ENCODE peak calls at places on chromosomes 11 and 22, in four cellular contexts. M, Y, G and F are unnamed samples.

GRCh38 chr11:65557280-65558001 is 718 bp downstream of the LTBP3 start:
- DNase-seq in M (no peak), Y (no peak), G (no peak), F (no peak)

GRCh38 chr11:969651-970205 is 44.1 kb downstream of the AP2A2 start:
- DNase-seq in M (no peak), Y (no peak), G (no peak), F (no peak)

GRCh38 chr11:77302752-77303151 is 1.3 kb upstream of the GDPD4 start:
- DNase-seq in M (no peak), Y (no peak), G (no peak), F (no peak)

GRCh38 chr11:105181521-105181920 is 42.0 kb upstream of the CARD18 start:
- DNase-seq in M (no peak), Y (no peak), G (peak), F (no peak)

GRCh38 chr22:21703684-21704316 is 31.8 kb downstream of the YPEL1 start:
- DNase-seq in M (no peak), Y (no peak), G (no peak), F (no peak)

GRCh38 chr11:108584973-108585372 is 8.6 kb downstream of the EXPH5 start:
- DNase-seq in M (no peak), Y (no peak), G (no peak), F (no peak)

GRCh38 chr11:76617553-76618265 is 52.8 kb downstream of the LRRC32 start:
- DNase-seq in M (no peak), Y (no peak), G (no peak), F (no peak)

GRCh38 chr11:120385110-120385509 is 48.9 kb downstream of the ARHGEF12 start:
- DNase-seq in M (no peak), Y (no peak), G (peak), F (no peak)

GRCh38 chr22:23849009-23850006 is 8.4 kb upstream of the SLC2A11 start:
- DNase-seq in M (peak), Y (peak), G (peak), F (peak)

GRCh38 chr22:33787645-33788456 is 132.4 kb downstream of the LARGE1 start:
- DNase-seq in M (no peak), Y (no peak), G (no peak), F (no peak)

GRCh38 chr11:126480410-126481302 is 125.2 kb downstream of the ST3GAL4 start:
- DNase-seq in M (peak), Y (peak), G (peak), F (peak)

GRCh38 chr22:38033522-38034277 is 23.5 kb upstream of the PICK1 start:
- DNase-seq in M (no peak), Y (no peak), G (no peak), F (no peak)

DNA sequence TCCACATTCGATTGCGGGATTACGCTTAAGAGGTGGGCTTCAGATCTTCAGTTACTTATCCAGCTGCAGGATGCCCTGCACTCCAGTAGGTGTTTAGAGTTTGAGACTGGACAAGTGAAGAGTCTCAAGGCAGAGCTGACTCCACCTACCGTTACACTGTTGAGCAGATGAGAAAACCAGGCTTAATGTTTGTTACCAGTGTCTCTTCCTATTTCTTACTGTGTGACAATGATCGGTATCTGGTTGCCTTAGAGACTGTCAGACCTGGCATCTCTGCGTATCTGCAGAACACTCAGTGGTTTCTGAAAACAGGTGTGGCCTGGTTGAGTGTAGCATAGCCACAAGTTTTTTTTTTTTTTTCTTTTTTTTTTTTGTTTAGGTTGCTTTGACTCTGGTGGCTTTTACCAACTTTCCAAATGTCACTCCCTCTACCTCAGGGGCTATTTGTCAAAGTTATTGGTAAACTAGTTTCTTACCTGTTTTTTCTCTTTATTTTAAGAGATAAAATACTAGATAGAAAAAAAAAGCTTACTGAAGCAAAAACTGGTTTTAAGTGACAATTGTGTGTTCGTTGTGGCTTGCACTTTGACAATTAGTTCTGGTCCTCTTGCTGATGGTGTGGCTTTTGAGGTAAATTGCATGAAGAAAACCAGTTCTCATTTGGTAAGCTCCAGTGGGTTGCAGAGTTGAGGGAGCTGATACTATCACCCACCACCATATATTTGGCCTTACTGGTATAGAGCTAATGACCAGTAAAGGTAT is 284.8 kb downstream of the ETS1 start:
- DNase-seq in M (no peak), Y (no peak), G (no peak), F (peak)
- H3K4me3 ChIP-seq in M (no peak), Y (no peak), G (no peak), F (no peak)

GRCh38 chr11:62336949-62337681 is at the start of gene ASRGL1:
- DNase-seq in M (peak), Y (peak), G (peak), F (peak)
- H2BK12ac ChIP-seq in M (no peak), Y (peak), G (no peak), F (no peak)

GRCh38 chr11:16511807-16512114 is 155.4 kb upstream of the SOX6 start:
- DNase-seq in M (no peak), Y (no peak), G (no peak), F (no peak)
- H3K18ac ChIP-seq in M (no peak), Y (no peak), G (no peak), F (no peak)

GRCh38 chr11:46849631-46850030 is 3.6 kb upstream of the CKAP5 start:
- DNase-seq in M (no peak), Y (no peak), G (no peak), F (no peak)

GRCh38 chr11:46845440-46845739 is 690 bp downstream of the CKAP5 start:
- DNase-seq in M (peak), Y (no peak), G (no peak), F (no peak)

GRCh38 chr11:46850829-46851380 is 4.8 kb upstream of the CKAP5 start:
- DNase-seq in M (no peak), Y (peak), G (no peak), F (no peak)

GRCh38 chr11:46845740-46846509 is at the start of gene CKAP5:
- DNase-seq in M (peak), Y (peak), G (peak), F (peak)

DNA sequence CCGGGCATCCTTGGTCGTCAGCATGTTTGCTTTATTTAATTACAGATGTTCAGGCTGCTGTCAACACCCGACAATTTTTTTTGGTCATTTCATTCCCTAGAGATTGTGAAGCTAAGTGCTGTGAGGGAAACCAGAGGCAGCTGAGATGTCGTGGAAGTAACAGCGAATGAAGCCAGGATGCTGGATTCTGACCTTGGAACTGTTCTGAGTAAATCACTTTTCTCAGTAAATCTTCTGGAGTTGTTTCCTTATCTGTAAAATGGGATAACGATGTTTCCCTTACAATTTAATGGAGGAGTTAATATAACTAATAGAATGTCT is 390 bp upstream of the CKAP5 start:
- DNase-seq in M (no peak), Y (no peak), G (no peak), F (no peak)
- H3K4me3 ChIP-seq in M (peak), Y (peak), G (peak), F (peak)

DNA sequence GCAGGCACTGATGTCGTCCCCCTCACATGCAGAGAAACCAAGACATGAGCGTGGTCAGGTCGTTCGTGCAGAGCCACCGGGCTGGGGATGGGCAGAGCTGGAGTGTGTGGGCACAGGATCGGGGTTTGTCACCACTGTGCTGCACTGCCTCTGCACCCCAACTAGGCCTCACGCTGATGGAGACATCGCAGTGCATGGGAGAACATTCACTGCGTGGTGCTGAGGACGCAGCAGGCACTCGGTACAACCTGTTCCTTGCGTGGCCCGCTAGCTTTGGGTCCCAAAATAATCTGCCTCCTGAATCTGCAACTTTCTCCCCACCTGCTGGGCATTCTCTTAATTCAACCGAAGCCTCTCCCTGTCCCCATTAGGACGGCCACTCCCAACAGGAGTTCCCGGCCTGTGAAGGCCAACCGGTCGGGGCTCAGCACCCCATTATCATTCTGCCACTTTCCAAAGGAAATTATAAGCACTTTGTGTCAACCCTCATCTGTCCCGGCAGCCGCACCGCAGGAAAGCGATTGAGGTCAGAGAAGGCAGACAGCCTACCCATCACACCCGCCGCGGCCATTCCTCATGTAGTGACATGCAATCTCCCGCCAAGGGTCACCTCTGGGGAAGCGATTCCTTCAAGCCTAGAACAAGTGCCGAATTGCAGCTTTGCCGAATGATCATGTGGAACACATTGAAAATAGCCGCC is 490.4 kb downstream of the MN1 start:
- DNase-seq in M (no peak), Y (no peak), G (no peak), F (no peak)
- H2BK12ac ChIP-seq in M (peak), Y (peak), G (peak), F (no peak)

GRCh38 chr11:132911186-132911585 is 621.1 kb downstream of the OPCML start:
- DNase-seq in M (no peak), Y (no peak), G (peak), F (no peak)
- H3K18ac ChIP-seq in M (no peak), Y (no peak), G (no peak), F (no peak)

GRCh38 chr22:19525116-19525660 is 978 bp upstream of the CLDN5 start:
- DNase-seq in M (no peak), Y (no peak), G (no peak), F (no peak)
- H3K4me3 ChIP-seq in M (no peak), Y (no peak), G (no peak), F (no peak)

GRCh38 chr11:46879056-46879585 is 33.0 kb upstream of the CKAP5 start:
- DNase-seq in M (no peak), Y (no peak), G (no peak), F (no peak)
- H2BK12ac ChIP-seq in M (no peak), Y (no peak), G (no peak), F (no peak)

GRCh38 chr11:9787260-9787659 is 123.4 kb downstream of the SWAP70 start:
- DNase-seq in M (no peak), Y (no peak), G (no peak), F (no peak)

GRCh38 chr11:9787981-9788521 is 124.2 kb downstream of the SWAP70 start:
- DNase-seq in M (no peak), Y (no peak), G (peak), F (no peak)

GRCh38 chr11:9796276-9796675 is 132.4 kb downstream of the SWAP70 start:
- DNase-seq in M (no peak), Y (no peak), G (no peak), F (no peak)

GRCh38 chr11:9789919-9790318 is 126.0 kb downstream of the SWAP70 start:
- DNase-seq in M (no peak), Y (no peak), G (no peak), F (no peak)

DNA sequence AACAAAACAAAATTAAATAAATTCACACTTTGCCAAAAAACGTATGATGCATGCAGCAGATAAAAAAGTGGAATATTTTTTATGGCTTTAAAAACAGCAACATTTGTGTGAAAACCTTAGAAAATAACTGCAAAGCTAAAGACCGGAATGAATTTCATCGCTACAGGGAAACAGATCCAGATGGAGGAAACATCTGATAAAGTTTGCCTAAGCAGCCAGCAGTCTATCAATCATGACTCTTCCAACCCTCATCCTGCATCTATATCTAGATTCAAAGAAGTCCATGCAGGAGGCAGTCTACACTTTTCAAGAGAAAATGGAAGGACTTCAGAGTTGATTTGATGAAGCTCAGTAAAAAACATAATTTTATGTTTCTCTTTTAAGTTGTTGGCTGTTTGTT is 126.8 kb downstream of the SWAP70 start:
- DNase-seq in M (no peak), Y (no peak), G (no peak), F (no peak)
- H3K18ac ChIP-seq in M (no peak), Y (no peak), G (no peak), F (no peak)

GRCh38 chr11:70862093-70862492 is 390.3 kb downstream of the SHANK2 start:
- DNase-seq in M (no peak), Y (no peak), G (no peak), F (no peak)

GRCh38 chr11:70861534-70861933 is 390.8 kb downstream of the SHANK2 start:
- DNase-seq in M (peak), Y (no peak), G (no peak), F (no peak)

GRCh38 chr11:70859180-70859579 is 393.2 kb downstream of the SHANK2 start:
- DNase-seq in M (no peak), Y (no peak), G (no peak), F (no peak)

GRCh38 chr11:70863186-70863585 is 389.2 kb downstream of the SHANK2 start:
- DNase-seq in M (no peak), Y (no peak), G (no peak), F (no peak)

DNA sequence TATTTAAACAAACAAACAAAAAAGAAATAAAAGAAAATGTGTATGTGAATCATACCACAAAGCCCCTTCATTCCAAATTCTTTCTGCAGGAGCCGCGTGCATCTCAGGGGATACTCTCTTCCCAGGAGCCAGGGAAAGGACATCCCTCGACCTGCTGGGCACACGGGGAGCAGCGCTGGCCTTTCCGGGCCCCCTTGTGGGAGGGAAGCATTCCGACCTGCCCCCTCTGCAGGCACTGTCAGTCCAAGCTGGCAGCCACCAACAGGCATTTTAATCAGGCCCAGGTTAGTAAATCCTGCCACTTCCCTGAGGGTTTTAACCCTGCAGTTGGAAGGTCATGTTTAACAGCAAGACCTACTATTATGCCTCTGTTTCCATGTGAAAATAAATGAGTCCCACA is 391.5 kb downstream of the SHANK2 start:
- DNase-seq in M (no peak), Y (no peak), G (no peak), F (no peak)
- H3K4me3 ChIP-seq in M (no peak), Y (no peak), G (no peak), F (no peak)